ENCODE peak calls at places on chromosome 17, in four cellular contexts. One of them, this sample, is unnamed.

GRCh38 chr17:77466596-77467223 is 325.9 kb downstream of the SEC14L1 start:
- DNase-seq in colonic mucosa: no peak
- DNase-seq in AG09319: no peak
- DNase-seq in uterus: no peak
- DNase-seq in this sample: no peak

GRCh38 chr17:77425791-77426641 is 285.2 kb downstream of the SEC14L1 start:
- DNase-seq in colonic mucosa: no peak
- DNase-seq in AG09319: no peak
- DNase-seq in uterus: peak; percentile 86
- DNase-seq in this sample: no peak

GRCh38 chr17:50201226-50201854 is at the start of gene COL1A1:
- DNase-seq in uterus: peak; percentile 94
- DNase-seq in AG09319: peak; percentile 92
- DNase-seq in colonic mucosa: peak; percentile 73
- DNase-seq in this sample: no peak

GRCh38 chr17:27532269-27533067 is 76.2 kb downstream of the KSR1 start:
- DNase-seq in colonic mucosa: no peak
- DNase-seq in AG09319: no peak
- DNase-seq in uterus: no peak
- DNase-seq in this sample: no peak

GRCh38 chr17:64747938-64748540 is 85.9 kb upstream of the SMURF2 start:
- DNase-seq in uterus: no peak
- DNase-seq in AG09319: no peak
- DNase-seq in colonic mucosa: no peak
- DNase-seq in this sample: no peak

GRCh38 chr17:32264140-32264799 is 1.4 kb upstream of the RHBDL3 start:
- DNase-seq in colonic mucosa: no peak
- DNase-seq in AG09319: no peak
- DNase-seq in uterus: no peak
- DNase-seq in this sample: no peak

GRCh38 chr17:42608692-42609181 is 437 bp downstream of the RETREG3 start:
- DNase-seq in colonic mucosa: no peak
- DNase-seq in uterus: no peak
- DNase-seq in AG09319: no peak
- DNase-seq in this sample: no peak

GRCh38 chr17:4472281-4472680 is 26.4 kb upstream of the SPNS2 start:
- DNase-seq in colonic mucosa: no peak
- DNase-seq in uterus: no peak
- DNase-seq in AG09319: no peak
- DNase-seq in this sample: no peak

GRCh38 chr17:49881054-49881402 is 33.2 kb upstream of the TAC4 start:
- DNase-seq in uterus: no peak
- DNase-seq in AG09319: no peak
- DNase-seq in colonic mucosa: no peak
- DNase-seq in this sample: no peak

GRCh38 chr17:10226930-10227695 is 28.7 kb upstream of the GAS7 start:
- DNase-seq in uterus: peak; percentile 24
- DNase-seq in AG09319: no peak
- DNase-seq in colonic mucosa: peak; percentile 45
- DNase-seq in this sample: peak; percentile 19

GRCh38 chr17:55690105-55690508 is 32.6 kb downstream of the TMEM100 start:
- DNase-seq in colonic mucosa: no peak
- DNase-seq in uterus: no peak
- DNase-seq in AG09319: peak; percentile 48
- DNase-seq in this sample: no peak

GRCh38 chr17:68089881-68090280 is 54.3 kb downstream of the KPNA2 start:
- DNase-seq in AG09319: no peak
- DNase-seq in uterus: no peak
- DNase-seq in colonic mucosa: peak; percentile 70
- DNase-seq in this sample: no peak

GRCh38 chr17:43772877-43773648 is 5.7 kb downstream of the DUSP3 start:
- DNase-seq in colonic mucosa: no peak
- DNase-seq in uterus: no peak
- DNase-seq in AG09319: no peak
- DNase-seq in this sample: no peak

GRCh38 chr17:3983945-3984484 is 19.8 kb upstream of the ATP2A3 start:
- DNase-seq in AG09319: no peak
- DNase-seq in uterus: no peak
- DNase-seq in colonic mucosa: no peak
- DNase-seq in this sample: no peak

GRCh38 chr17:45940826-45941225 is 46.5 kb downstream of the MAPT start:
- DNase-seq in uterus: peak; percentile 23
- DNase-seq in AG09319: no peak
- DNase-seq in colonic mucosa: no peak
- DNase-seq in this sample: no peak

GRCh38 chr17:78133971-78134898 is 3.7 kb downstream of the TMC8 start:
- DNase-seq in uterus: no peak
- DNase-seq in AG09319: no peak
- DNase-seq in colonic mucosa: peak; percentile 79
- DNase-seq in this sample: peak; percentile 39

GRCh38 chr17:35666967-35667552 is 64.4 kb upstream of the RASL10B start:
- DNase-seq in uterus: no peak
- DNase-seq in colonic mucosa: no peak
- DNase-seq in AG09319: no peak
- DNase-seq in this sample: no peak

GRCh38 chr17:50414808-50415207 is 11.2 kb upstream of the ACSF2 start:
- DNase-seq in uterus: no peak
- DNase-seq in colonic mucosa: no peak
- DNase-seq in AG09319: no peak
- DNase-seq in this sample: no peak

GRCh38 chr17:18026408-18026776 is 12.6 kb downstream of the ATPAF2 start:
- DNase-seq in colonic mucosa: no peak
- DNase-seq in AG09319: peak; percentile 28
- DNase-seq in uterus: no peak
- DNase-seq in this sample: no peak

GRCh38 chr17:80790981-80791742 is 200.5 kb upstream of the CHMP6 start:
- DNase-seq in colonic mucosa: no peak
- DNase-seq in AG09319: no peak
- DNase-seq in uterus: no peak
- DNase-seq in this sample: no peak

GRCh38 chr17:68588362-68588761 is 12.8 kb downstream of the FAM20A start:
- DNase-seq in uterus: no peak
- DNase-seq in colonic mucosa: no peak
- DNase-seq in AG09319: no peak
- DNase-seq in this sample: no peak

GRCh38 chr17:27496501-27496943 is 40.3 kb downstream of the KSR1 start:
- DNase-seq in uterus: no peak
- DNase-seq in AG09319: no peak
- DNase-seq in colonic mucosa: no peak
- DNase-seq in this sample: peak; percentile 56

GRCh38 chr17:8489841-8490240 is 54.2 kb downstream of the NDEL1 start:
- DNase-seq in AG09319: no peak
- DNase-seq in colonic mucosa: no peak
- DNase-seq in uterus: no peak
- DNase-seq in this sample: no peak

GRCh38 chr17:31371511-31372097 is 19.9 kb upstream of the RAB11FIP4 start:
- DNase-seq in uterus: no peak
- DNase-seq in AG09319: no peak
- DNase-seq in colonic mucosa: no peak
- DNase-seq in this sample: no peak

GRCh38 chr17:41322264-41322902 is 6.9 kb upstream of the KRTAP17-1 start:
- DNase-seq in AG09319: peak; percentile 44
- DNase-seq in uterus: no peak
- DNase-seq in colonic mucosa: no peak
- DNase-seq in this sample: no peak

GRCh38 chr17:28550858-28551257 is 1.6 kb downstream of the UNC119 start:
- DNase-seq in AG09319: no peak
- DNase-seq in uterus: no peak
- DNase-seq in colonic mucosa: no peak
- DNase-seq in this sample: no peak

GRCh38 chr17:5236871-5237540 is 2.3 kb upstream of the SCIMP start:
- DNase-seq in AG09319: no peak
- DNase-seq in colonic mucosa: no peak
- DNase-seq in uterus: no peak
- DNase-seq in this sample: no peak

DNA sequence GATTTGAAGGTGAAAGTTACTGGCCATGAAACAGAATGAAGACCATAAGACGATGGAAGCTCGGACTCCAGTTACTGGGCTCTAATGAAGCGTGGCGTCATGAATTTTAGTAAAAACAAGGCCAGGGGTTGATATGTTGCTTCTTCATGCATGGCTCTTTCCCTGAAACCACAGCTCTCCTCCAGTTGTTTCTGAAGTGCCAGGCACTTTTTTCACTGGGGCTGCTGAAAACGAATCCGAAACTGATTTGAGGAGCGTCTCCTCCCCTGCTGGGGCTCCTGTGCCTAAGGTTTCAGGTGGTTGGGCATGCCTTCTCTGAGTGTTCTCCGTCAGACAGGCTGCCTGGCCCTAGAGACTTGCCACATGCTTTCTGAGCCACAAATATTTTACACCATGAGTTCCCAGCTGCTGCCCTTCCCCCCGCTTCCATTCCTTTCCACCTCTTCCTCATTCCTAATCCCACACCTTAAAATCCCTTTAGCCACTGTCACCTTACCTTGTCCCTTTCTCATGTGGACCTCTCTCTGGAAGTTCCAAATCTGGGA is 3.7 kb upstream of the MYL4 start:
- DNase-seq in AG09319: no peak
- DNase-seq in colonic mucosa: peak; percentile 50
- DNase-seq in uterus: no peak
- DNase-seq in this sample: no peak
- TF ChIP-seq CTCF in AG09319: no peak
- TF ChIP-seq CTCF in colonic mucosa: no peak
- TF ChIP-seq CTCF in uterus: no peak
- TF ChIP-seq CTCF in this sample: no peak

GRCh38 chr17:2511462-2512369 is at the start of gene METTL16:
- DNase-seq in uterus: peak; percentile 94
- DNase-seq in AG09319: peak; percentile 96
- DNase-seq in colonic mucosa: peak; percentile 99
- DNase-seq in this sample: peak; percentile 92
- TF ChIP-seq CTCF in uterus: no peak
- TF ChIP-seq CTCF in AG09319: no peak
- TF ChIP-seq CTCF in colonic mucosa: no peak
- TF ChIP-seq CTCF in this sample: no peak

GRCh38 chr17:75978938-75979704 is at the start of the genes ACOX1 and TEN1:
- DNase-seq in AG09319: peak; percentile 94
- DNase-seq in uterus: peak; percentile 97
- DNase-seq in colonic mucosa: peak; percentile 98
- DNase-seq in this sample: peak; percentile 91
- TF ChIP-seq CTCF in AG09319: peak; percentile 16
- TF ChIP-seq CTCF in uterus: peak; percentile 55
- TF ChIP-seq CTCF in colonic mucosa: no peak
- TF ChIP-seq CTCF in this sample: peak; percentile 47

DNA sequence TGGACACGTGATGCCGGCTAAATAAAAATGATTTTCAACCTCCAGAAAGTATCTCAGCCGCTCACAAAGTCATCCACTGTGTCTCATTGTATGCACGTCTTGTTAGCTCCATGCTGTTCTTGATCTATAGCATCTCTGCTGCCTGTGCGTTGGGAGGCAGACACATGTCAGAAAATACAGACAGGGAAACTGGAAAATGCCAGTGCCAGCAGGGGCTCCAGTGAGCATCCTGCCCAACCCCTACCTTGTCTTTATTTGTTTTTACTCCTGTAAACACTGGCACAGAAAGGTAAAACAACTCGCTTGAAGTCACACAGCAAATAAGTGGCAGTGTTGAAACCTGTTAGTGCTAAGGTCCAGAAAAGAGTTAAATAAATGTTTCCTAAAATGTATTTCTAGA is 208.1 kb upstream of the ASIC2 start:
- DNase-seq in AG09319: no peak
- DNase-seq in uterus: no peak
- DNase-seq in colonic mucosa: no peak
- DNase-seq in this sample: no peak
- TF ChIP-seq CTCF in AG09319: no peak
- TF ChIP-seq CTCF in uterus: no peak
- TF ChIP-seq CTCF in colonic mucosa: no peak
- TF ChIP-seq CTCF in this sample: no peak

GRCh38 chr17:79721993-79722671 is 8.6 kb upstream of the ENPP7 start:
- DNase-seq in uterus: no peak
- DNase-seq in colonic mucosa: no peak
- DNase-seq in AG09319: no peak
- DNase-seq in this sample: no peak
- TF ChIP-seq CTCF in uterus: no peak
- TF ChIP-seq CTCF in colonic mucosa: no peak
- TF ChIP-seq CTCF in AG09319: no peak
- TF ChIP-seq CTCF in this sample: peak; percentile 60

GRCh38 chr17:7252176-7253043 is at the start of gene ELP5:
- DNase-seq in AG09319: peak; percentile 84
- DNase-seq in colonic mucosa: peak; percentile 96
- DNase-seq in uterus: peak; percentile 94
- DNase-seq in this sample: peak; percentile 98
- TF ChIP-seq CTCF in AG09319: peak; percentile 19
- TF ChIP-seq CTCF in colonic mucosa: peak; percentile 24
- TF ChIP-seq CTCF in uterus: peak; percentile 40
- TF ChIP-seq CTCF in this sample: peak; percentile 30

GRCh38 chr17:39664581-39665561 is at the start of gene TCAP:
- DNase-seq in AG09319: no peak
- DNase-seq in colonic mucosa: no peak
- DNase-seq in uterus: no peak
- DNase-seq in this sample: no peak

GRCh38 chr17:39667262-39668140 is 752 bp upstream of the PNMT start:
- DNase-seq in colonic mucosa: no peak
- DNase-seq in uterus: no peak
- DNase-seq in AG09319: no peak
- DNase-seq in this sample: no peak

GRCh38 chr17:39666231-39666600 is 1.1 kb downstream of the TCAP start:
- DNase-seq in AG09319: no peak
- DNase-seq in colonic mucosa: no peak
- DNase-seq in uterus: no peak
- DNase-seq in this sample: no peak

GRCh38 chr17:39666601-39667261 is 1.5 kb upstream of the PNMT start:
- DNase-seq in AG09319: no peak
- DNase-seq in uterus: no peak
- DNase-seq in colonic mucosa: no peak
- DNase-seq in this sample: no peak

DNA sequence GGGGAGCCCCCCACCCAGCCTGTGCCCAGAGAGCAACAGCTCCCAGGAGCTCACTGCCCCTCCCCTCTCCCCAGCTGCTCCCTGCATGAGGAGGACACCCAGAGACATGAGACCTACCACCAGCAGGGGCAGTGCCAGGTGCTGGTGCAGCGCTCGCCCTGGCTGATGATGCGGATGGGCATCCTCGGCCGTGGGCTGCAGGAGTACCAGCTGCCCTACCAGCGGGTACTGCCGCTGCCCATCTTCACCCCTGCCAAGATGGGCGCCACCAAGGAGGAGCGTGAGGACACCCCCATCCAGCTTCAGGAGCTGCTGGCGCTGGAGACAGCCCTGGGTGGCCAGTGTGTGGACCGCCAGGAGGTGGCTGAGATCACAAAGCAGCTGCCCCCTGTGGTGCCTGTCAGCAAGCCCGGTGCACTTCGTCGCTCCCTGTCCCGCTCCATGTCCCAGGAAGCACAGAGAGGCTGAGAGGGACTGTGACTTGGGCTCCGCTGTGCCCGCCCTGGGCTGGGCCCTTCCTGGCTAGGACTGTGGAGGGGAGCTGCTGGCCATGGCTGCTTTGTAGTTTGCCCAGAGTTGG is 583 bp downstream of the TCAP start:
- DNase-seq in colonic mucosa: no peak
- DNase-seq in uterus: no peak
- DNase-seq in AG09319: no peak
- DNase-seq in this sample: no peak
- TF ChIP-seq CTCF in colonic mucosa: no peak
- TF ChIP-seq CTCF in uterus: no peak
- TF ChIP-seq CTCF in AG09319: no peak
- TF ChIP-seq CTCF in this sample: no peak

This sample was measured in progenitor cell of endocrine pancreas.